ENCODE peak calls at places on chromosomes 3 and 15, in five cellular contexts. One of them, this sample, is unnamed.

GRCh38 chr3:136819784-136820640 is 1.1 kb downstream of the SLC35G2 start:
- DNase-seq in pancreas: peak
- DNase-seq in lower lobe of right lung: peak
- DNase-seq in epithelial cell of proximal tubule: no peak
- DNase-seq in IMR-90: peak
- DNase-seq in this sample: peak

GRCh38 chr3:38782148-38782547 is 33.9 kb downstream of the SCN10A start:
- DNase-seq in IMR-90: no peak
- DNase-seq in lower lobe of right lung: no peak
- DNase-seq in epithelial cell of proximal tubule: no peak
- DNase-seq in pancreas: no peak
- DNase-seq in this sample: no peak

GRCh38 chr3:67094769-67095168 is 96.7 kb downstream of the KBTBD8 start:
- DNase-seq in lower lobe of right lung: no peak
- DNase-seq in IMR-90: peak
- DNase-seq in epithelial cell of proximal tubule: no peak
- DNase-seq in pancreas: no peak
- DNase-seq in this sample: no peak

GRCh38 chr3:15964605-15965061 is 166.9 kb upstream of the ANKRD28 start:
- DNase-seq in epithelial cell of proximal tubule: no peak
- DNase-seq in IMR-90: peak
- DNase-seq in pancreas: no peak
- DNase-seq in lower lobe of right lung: no peak
- DNase-seq in this sample: no peak

GRCh38 chr3:56157693-56158092 is 310.6 kb downstream of the ERC2 start:
- DNase-seq in IMR-90: no peak
- DNase-seq in pancreas: no peak
- DNase-seq in lower lobe of right lung: peak
- DNase-seq in epithelial cell of proximal tubule: no peak
- DNase-seq in this sample: no peak

GRCh38 chr15:45654749-45655148 is 19.9 kb downstream of the SQOR start:
- DNase-seq in epithelial cell of proximal tubule: no peak
- DNase-seq in pancreas: no peak
- DNase-seq in lower lobe of right lung: no peak
- DNase-seq in IMR-90: no peak
- DNase-seq in this sample: no peak

GRCh38 chr15:66698318-66698961 is 3.6 kb upstream of the SMAD6 start:
- DNase-seq in pancreas: no peak
- DNase-seq in IMR-90: peak
- DNase-seq in lower lobe of right lung: peak
- DNase-seq in epithelial cell of proximal tubule: no peak
- DNase-seq in this sample: peak

GRCh38 chr3:97764186-97765055 is at the start of gene ARL6:
- DNase-seq in lower lobe of right lung: peak
- DNase-seq in pancreas: peak
- DNase-seq in epithelial cell of proximal tubule: peak
- DNase-seq in IMR-90: peak
- DNase-seq in this sample: peak

GRCh38 chr15:61556037-61556648 is 327.0 kb upstream of the RORA start:
- DNase-seq in lower lobe of right lung: no peak
- DNase-seq in epithelial cell of proximal tubule: peak
- DNase-seq in IMR-90: peak
- DNase-seq in pancreas: no peak
- DNase-seq in this sample: no peak

GRCh38 chr15:57118013-57118799 is 199.8 kb downstream of the TCF12 start:
- DNase-seq in lower lobe of right lung: no peak
- DNase-seq in pancreas: no peak
- DNase-seq in IMR-90: peak
- DNase-seq in epithelial cell of proximal tubule: peak
- DNase-seq in this sample: no peak

GRCh38 chr3:134663646-134664456 is 13.0 kb upstream of the KY start:
- DNase-seq in pancreas: no peak
- DNase-seq in IMR-90: peak
- DNase-seq in epithelial cell of proximal tubule: no peak
- DNase-seq in lower lobe of right lung: no peak
- DNase-seq in this sample: no peak

GRCh38 chr3:14554715-14555114 is 14.6 kb upstream of the GRIP2 start:
- DNase-seq in lower lobe of right lung: no peak
- DNase-seq in epithelial cell of proximal tubule: no peak
- DNase-seq in pancreas: no peak
- DNase-seq in IMR-90: no peak
- DNase-seq in this sample: no peak

GRCh38 chr15:101266787-101267186 is 10.5 kb downstream of the SELENOS start:
- DNase-seq in IMR-90: no peak
- DNase-seq in epithelial cell of proximal tubule: no peak
- DNase-seq in lower lobe of right lung: no peak
- DNase-seq in pancreas: no peak
- DNase-seq in this sample: no peak

GRCh38 chr15:69729167-69729748 is 276.6 kb downstream of the RPLP1 start:
- DNase-seq in pancreas: no peak
- DNase-seq in epithelial cell of proximal tubule: no peak
- DNase-seq in lower lobe of right lung: peak
- DNase-seq in IMR-90: peak
- DNase-seq in this sample: peak

GRCh38 chr15:74837482-74837881 is 5.5 kb downstream of the ULK3 start:
- DNase-seq in epithelial cell of proximal tubule: no peak
- DNase-seq in lower lobe of right lung: no peak
- DNase-seq in pancreas: no peak
- DNase-seq in IMR-90: no peak
- DNase-seq in this sample: peak

GRCh38 chr15:76196286-76196948 is 114.9 kb downstream of the ETFA start:
- DNase-seq in epithelial cell of proximal tubule: no peak
- DNase-seq in lower lobe of right lung: peak
- DNase-seq in IMR-90: peak
- DNase-seq in pancreas: peak
- DNase-seq in this sample: no peak

GRCh38 chr3:174441588-174442316 is 417.4 kb upstream of the NAALADL2 start:
- DNase-seq in epithelial cell of proximal tubule: peak
- DNase-seq in lower lobe of right lung: no peak
- DNase-seq in pancreas: no peak
- DNase-seq in IMR-90: no peak
- DNase-seq in this sample: no peak

GRCh38 chr3:188026191-188026968 is 127.6 kb upstream of the LPP start:
- DNase-seq in epithelial cell of proximal tubule: peak
- DNase-seq in lower lobe of right lung: no peak
- DNase-seq in IMR-90: no peak
- DNase-seq in pancreas: peak
- DNase-seq in this sample: no peak

GRCh38 chr15:90059208-90059985 is 42.9 kb downstream of the IDH2 start:
- DNase-seq in IMR-90: no peak
- DNase-seq in lower lobe of right lung: peak
- DNase-seq in pancreas: no peak
- DNase-seq in epithelial cell of proximal tubule: no peak
- DNase-seq in this sample: peak

GRCh38 chr3:12371525-12372140 is 82.8 kb downstream of the PPARG start:
- DNase-seq in pancreas: no peak
- DNase-seq in epithelial cell of proximal tubule: no peak
- DNase-seq in lower lobe of right lung: no peak
- DNase-seq in IMR-90: peak
- DNase-seq in this sample: no peak

GRCh38 chr15:27535445-27536129 is 563.5 kb downstream of the OCA2 start:
- DNase-seq in pancreas: no peak
- DNase-seq in IMR-90: no peak
- DNase-seq in epithelial cell of proximal tubule: no peak
- DNase-seq in lower lobe of right lung: no peak
- DNase-seq in this sample: no peak

GRCh38 chr3:72042397-72043211 is 257.7 kb upstream of the PROK2 start:
- DNase-seq in IMR-90: peak
- DNase-seq in pancreas: no peak
- DNase-seq in lower lobe of right lung: no peak
- DNase-seq in epithelial cell of proximal tubule: peak
- DNase-seq in this sample: no peak

GRCh38 chr3:72260590-72260914 is 475.6 kb upstream of the PROK2 start:
- DNase-seq in IMR-90: no peak
- DNase-seq in lower lobe of right lung: no peak
- DNase-seq in pancreas: no peak
- DNase-seq in epithelial cell of proximal tubule: no peak
- DNase-seq in this sample: no peak

GRCh38 chr3:153634683-153635082 is 472.7 kb downstream of the RAP2B start:
- DNase-seq in lower lobe of right lung: no peak
- DNase-seq in pancreas: no peak
- DNase-seq in IMR-90: no peak
- DNase-seq in epithelial cell of proximal tubule: no peak
- DNase-seq in this sample: no peak

GRCh38 chr3:151135548-151136337 is 50.3 kb downstream of the MED12L start:
- DNase-seq in epithelial cell of proximal tubule: no peak
- DNase-seq in IMR-90: no peak
- DNase-seq in pancreas: peak
- DNase-seq in lower lobe of right lung: peak
- DNase-seq in this sample: peak

GRCh38 chr3:160697628-160698382 is 20.8 kb downstream of the ARL14 start:
- DNase-seq in epithelial cell of proximal tubule: no peak
- DNase-seq in pancreas: no peak
- DNase-seq in IMR-90: peak
- DNase-seq in lower lobe of right lung: no peak
- DNase-seq in this sample: no peak

GRCh38 chr3:22245122-22245521 is 494.1 kb upstream of the ZNF385D start:
- DNase-seq in IMR-90: peak
- DNase-seq in epithelial cell of proximal tubule: peak
- DNase-seq in lower lobe of right lung: no peak
- DNase-seq in pancreas: no peak
- DNase-seq in this sample: no peak

DNA sequence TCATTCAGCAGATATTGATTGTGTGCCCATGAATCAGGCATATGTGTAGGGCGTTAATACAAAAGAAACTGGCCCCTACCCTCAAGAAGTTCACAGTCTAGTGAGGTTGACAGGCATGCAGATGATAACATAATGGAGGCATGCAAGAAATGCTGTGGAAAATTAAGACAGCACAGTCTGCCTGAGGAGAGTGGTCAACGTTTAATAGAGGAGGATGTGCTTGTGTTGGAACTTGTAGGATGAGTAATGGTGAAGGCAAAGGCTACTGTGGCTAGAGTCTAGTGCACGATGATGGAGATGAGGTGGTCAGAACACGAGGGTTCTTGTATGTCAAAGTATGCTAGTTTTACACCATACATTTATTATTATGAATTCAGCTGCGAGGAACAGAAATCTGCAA is 295.7 kb downstream of the SOX2 start:
- DNase-seq in pancreas: no peak
- DNase-seq in IMR-90: no peak
- DNase-seq in epithelial cell of proximal tubule: no peak
- DNase-seq in lower lobe of right lung: no peak
- DNase-seq in this sample: no peak
- TF ChIP-seq CTCF in pancreas: no peak
- TF ChIP-seq CTCF in IMR-90: no peak
- TF ChIP-seq CTCF in epithelial cell of proximal tubule: no peak
- TF ChIP-seq CTCF in lower lobe of right lung: no peak
- TF ChIP-seq CTCF in this sample: no peak

DNA sequence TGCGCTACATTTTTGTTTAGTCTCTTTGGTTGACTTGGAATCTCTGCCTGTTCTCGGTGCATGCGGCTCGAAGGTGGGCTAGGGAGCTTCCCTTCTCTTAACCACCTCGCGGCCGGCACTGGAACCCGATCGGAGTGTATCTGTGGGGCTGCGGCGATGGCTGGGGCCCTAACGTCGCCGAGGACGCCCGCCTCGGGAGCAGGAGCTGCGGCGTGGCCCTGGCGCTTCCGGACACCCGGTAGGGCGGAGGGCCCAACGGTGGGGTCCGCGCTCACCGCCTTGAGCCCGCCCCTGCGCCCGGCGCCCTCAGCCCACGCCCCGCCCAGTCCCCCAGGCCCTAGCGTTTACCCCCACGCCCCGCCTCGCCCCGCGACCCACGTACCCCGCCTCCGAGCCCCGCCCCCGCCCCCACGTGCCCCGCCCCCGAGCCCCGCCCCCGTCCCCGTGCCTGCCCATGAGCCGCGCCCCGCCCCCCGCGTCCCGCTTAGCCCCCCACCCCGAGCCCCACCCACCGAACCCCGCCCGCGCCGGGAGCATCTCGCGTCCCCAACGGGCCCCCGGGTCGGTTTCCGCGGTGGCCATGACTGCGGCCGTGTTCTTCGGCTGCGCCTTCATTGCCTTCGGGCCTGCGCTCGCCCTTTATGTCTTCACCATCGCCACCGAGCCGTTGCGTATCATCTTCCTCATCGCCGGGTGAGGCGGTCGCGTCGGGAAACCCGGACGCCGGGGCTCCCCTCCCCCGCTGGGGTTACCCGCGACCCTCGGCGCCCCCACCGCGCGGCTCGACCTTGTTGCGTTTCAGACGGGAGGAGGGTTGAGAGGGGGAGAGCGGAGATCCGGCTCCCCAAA is at the start of gene APH1B:
- DNase-seq in pancreas: peak
- DNase-seq in epithelial cell of proximal tubule: no peak
- DNase-seq in lower lobe of right lung: peak
- DNase-seq in IMR-90: peak
- DNase-seq in this sample: peak
- TF ChIP-seq CTCF in pancreas: no peak
- TF ChIP-seq CTCF in epithelial cell of proximal tubule: no peak
- TF ChIP-seq CTCF in lower lobe of right lung: no peak
- TF ChIP-seq CTCF in IMR-90: no peak
- TF ChIP-seq CTCF in this sample: no peak

GRCh38 chr15:40339621-40339945 is 1.2 kb downstream of the CCDC9B start:
- DNase-seq in epithelial cell of proximal tubule: no peak
- DNase-seq in pancreas: no peak
- DNase-seq in IMR-90: no peak
- DNase-seq in lower lobe of right lung: no peak
- DNase-seq in this sample: no peak
- TF ChIP-seq CTCF in epithelial cell of proximal tubule: peak
- TF ChIP-seq CTCF in pancreas: no peak
- TF ChIP-seq CTCF in IMR-90: peak
- TF ChIP-seq CTCF in lower lobe of right lung: no peak
- TF ChIP-seq CTCF in this sample: no peak

GRCh38 chr3:109369510-109369909 is 32.2 kb upstream of the DPPA4 start:
- DNase-seq in pancreas: no peak
- DNase-seq in lower lobe of right lung: no peak
- DNase-seq in IMR-90: no peak
- DNase-seq in epithelial cell of proximal tubule: no peak
- DNase-seq in this sample: no peak
- TF ChIP-seq CTCF in pancreas: no peak
- TF ChIP-seq CTCF in lower lobe of right lung: no peak
- TF ChIP-seq CTCF in IMR-90: no peak
- TF ChIP-seq CTCF in epithelial cell of proximal tubule: peak
- TF ChIP-seq CTCF in this sample: no peak

GRCh38 chr3:117018622-117019021 is 309.0 kb downstream of the TUSC7 start:
- DNase-seq in pancreas: no peak
- DNase-seq in IMR-90: no peak
- DNase-seq in lower lobe of right lung: no peak
- DNase-seq in epithelial cell of proximal tubule: no peak
- DNase-seq in this sample: no peak

GRCh38 chr3:117017135-117017990 is 307.8 kb downstream of the TUSC7 start:
- DNase-seq in pancreas: no peak
- DNase-seq in IMR-90: peak
- DNase-seq in epithelial cell of proximal tubule: no peak
- DNase-seq in lower lobe of right lung: no peak
- DNase-seq in this sample: no peak

GRCh38 chr3:117016359-117016758 is 306.8 kb downstream of the TUSC7 start:
- DNase-seq in IMR-90: no peak
- DNase-seq in pancreas: no peak
- DNase-seq in lower lobe of right lung: no peak
- DNase-seq in epithelial cell of proximal tubule: no peak
- DNase-seq in this sample: no peak

GRCh38 chr3:117019082-117019713 is 309.6 kb downstream of the TUSC7 start:
- DNase-seq in IMR-90: peak
- DNase-seq in lower lobe of right lung: no peak
- DNase-seq in epithelial cell of proximal tubule: peak
- DNase-seq in pancreas: no peak
- DNase-seq in this sample: peak
- TF ChIP-seq CTCF in IMR-90: peak
- TF ChIP-seq CTCF in lower lobe of right lung: peak
- TF ChIP-seq CTCF in epithelial cell of proximal tubule: peak
- TF ChIP-seq CTCF in pancreas: peak
- TF ChIP-seq CTCF in this sample: peak

This sample was measured in activated CD8-positive, alpha-beta T cell treated with anti-CD3 and anti-CD28 coated beads for 36 hours.